ENCODE peak calls at places on chromosomes 3 and 15, in ten cellular contexts. One of them, this sample, is unnamed.

GRCh38 chr3:149964296-149964695 is 6.4 kb downstream of the PFN2 start:
- DNase-seq in uterus: no peak
- DNase-seq in SJSA1: no peak
- DNase-seq in pancreas: no peak
- DNase-seq in coronary artery: no peak
- DNase-seq in RWPE2: no peak
- DNase-seq in cardiac muscle cell: no peak
- DNase-seq in mesendoderm: no peak
- DNase-seq in colonic mucosa: no peak
- DNase-seq in fibroblast of lung: peak; percentile 50
- DNase-seq in this sample: no peak

GRCh38 chr15:66024998-66025397 is 155.7 kb downstream of the RAB11A start:
- DNase-seq in uterus: no peak
- DNase-seq in SJSA1: no peak
- DNase-seq in pancreas: no peak
- DNase-seq in coronary artery: no peak
- DNase-seq in RWPE2: no peak
- DNase-seq in cardiac muscle cell: no peak
- DNase-seq in mesendoderm: no peak
- DNase-seq in colonic mucosa: no peak
- DNase-seq in fibroblast of lung: no peak
- DNase-seq in this sample: peak; percentile 23

GRCh38 chr15:49424954-49425353 is 1.9 kb downstream of the FGF7 start:
- DNase-seq in uterus: no peak
- DNase-seq in SJSA1: no peak
- DNase-seq in pancreas: no peak
- DNase-seq in coronary artery: no peak
- DNase-seq in RWPE2: no peak
- DNase-seq in cardiac muscle cell: no peak
- DNase-seq in mesendoderm: no peak
- DNase-seq in colonic mucosa: no peak
- DNase-seq in fibroblast of lung: no peak
- DNase-seq in this sample: no peak

GRCh38 chr3:179175358-179175757 is 27.2 kb downstream of the PIK3CA start:
- DNase-seq in uterus: no peak
- DNase-seq in SJSA1: peak; percentile 21
- DNase-seq in pancreas: no peak
- DNase-seq in coronary artery: no peak
- DNase-seq in RWPE2: no peak
- DNase-seq in cardiac muscle cell: no peak
- DNase-seq in mesendoderm: no peak
- DNase-seq in colonic mucosa: no peak
- DNase-seq in fibroblast of lung: no peak
- DNase-seq in this sample: no peak

GRCh38 chr3:123750659-123751420 is 133.3 kb downstream of the MYLK start:
- DNase-seq in uterus: no peak
- DNase-seq in SJSA1: peak; percentile 81
- DNase-seq in pancreas: no peak
- DNase-seq in coronary artery: no peak
- DNase-seq in RWPE2: no peak
- DNase-seq in cardiac muscle cell: peak; percentile 54
- DNase-seq in mesendoderm: peak; percentile 94
- DNase-seq in colonic mucosa: peak; percentile 22
- DNase-seq in fibroblast of lung: peak; percentile 95
- DNase-seq in this sample: peak; percentile 44

GRCh38 chr15:89067751-89068150 is 20.5 kb upstream of the ABHD2 start:
- DNase-seq in uterus: no peak
- DNase-seq in SJSA1: no peak
- DNase-seq in pancreas: no peak
- DNase-seq in coronary artery: no peak
- DNase-seq in RWPE2: no peak
- DNase-seq in cardiac muscle cell: no peak
- DNase-seq in mesendoderm: no peak
- DNase-seq in colonic mucosa: no peak
- DNase-seq in fibroblast of lung: no peak
- DNase-seq in this sample: peak; percentile 51

GRCh38 chr15:85707519-85708338 is 87.0 kb downstream of the KLHL25 start:
- DNase-seq in uterus: no peak
- DNase-seq in SJSA1: peak; percentile 37
- DNase-seq in pancreas: peak; percentile 78
- DNase-seq in coronary artery: no peak
- DNase-seq in RWPE2: no peak
- DNase-seq in cardiac muscle cell: peak; percentile 76
- DNase-seq in mesendoderm: peak; percentile 64
- DNase-seq in colonic mucosa: peak; percentile 52
- DNase-seq in fibroblast of lung: peak; percentile 55
- DNase-seq in this sample: no peak

GRCh38 chr15:79164465-79164864 is 73.9 kb upstream of the RASGRF1 start:
- DNase-seq in uterus: no peak
- DNase-seq in SJSA1: no peak
- DNase-seq in pancreas: no peak
- DNase-seq in coronary artery: no peak
- DNase-seq in RWPE2: no peak
- DNase-seq in cardiac muscle cell: no peak
- DNase-seq in mesendoderm: no peak
- DNase-seq in colonic mucosa: no peak
- DNase-seq in fibroblast of lung: no peak
- DNase-seq in this sample: no peak

GRCh38 chr3:42515391-42515916 is 13.0 kb downstream of the VIPR1 start:
- DNase-seq in uterus: no peak
- DNase-seq in SJSA1: no peak
- DNase-seq in pancreas: no peak
- DNase-seq in coronary artery: peak; percentile 89
- DNase-seq in RWPE2: no peak
- DNase-seq in cardiac muscle cell: no peak
- DNase-seq in mesendoderm: no peak
- DNase-seq in colonic mucosa: peak; percentile 62
- DNase-seq in fibroblast of lung: no peak
- DNase-seq in this sample: peak; percentile 96

GRCh38 chr3:60992395-60992794 is 258.9 kb downstream of the FHIT start:
- DNase-seq in uterus: no peak
- DNase-seq in SJSA1: no peak
- DNase-seq in pancreas: peak; percentile 9
- DNase-seq in coronary artery: no peak
- DNase-seq in RWPE2: no peak
- DNase-seq in cardiac muscle cell: no peak
- DNase-seq in mesendoderm: no peak
- DNase-seq in colonic mucosa: no peak
- DNase-seq in fibroblast of lung: no peak
- DNase-seq in this sample: peak; percentile 29

GRCh38 chr3:159174715-159175390 is 373.0 kb downstream of the MFSD1 start:
- DNase-seq in uterus: no peak
- DNase-seq in SJSA1: no peak
- DNase-seq in pancreas: no peak
- DNase-seq in coronary artery: no peak
- DNase-seq in RWPE2: no peak
- DNase-seq in cardiac muscle cell: no peak
- DNase-seq in mesendoderm: no peak
- DNase-seq in colonic mucosa: no peak
- DNase-seq in fibroblast of lung: no peak
- DNase-seq in this sample: peak; percentile 74

GRCh38 chr3:143203848-143204247 is 84.3 kb downstream of the CHST2 start:
- DNase-seq in uterus: no peak
- DNase-seq in SJSA1: no peak
- DNase-seq in pancreas: no peak
- DNase-seq in coronary artery: no peak
- DNase-seq in RWPE2: no peak
- DNase-seq in cardiac muscle cell: no peak
- DNase-seq in mesendoderm: no peak
- DNase-seq in colonic mucosa: no peak
- DNase-seq in fibroblast of lung: no peak
- DNase-seq in this sample: peak; percentile 49

GRCh38 chr3:53227993-53228885 is 27.6 kb downstream of the TKT start:
- DNase-seq in uterus: no peak
- DNase-seq in SJSA1: no peak
- DNase-seq in pancreas: no peak
- DNase-seq in coronary artery: no peak
- DNase-seq in RWPE2: no peak
- DNase-seq in cardiac muscle cell: no peak
- DNase-seq in mesendoderm: no peak
- DNase-seq in colonic mucosa: no peak
- DNase-seq in fibroblast of lung: no peak
- DNase-seq in this sample: no peak

GRCh38 chr3:174541708-174542107 is 317.4 kb upstream of the NAALADL2 start:
- DNase-seq in uterus: no peak
- DNase-seq in SJSA1: no peak
- DNase-seq in pancreas: no peak
- DNase-seq in coronary artery: no peak
- DNase-seq in RWPE2: no peak
- DNase-seq in cardiac muscle cell: no peak
- DNase-seq in mesendoderm: no peak
- DNase-seq in colonic mucosa: no peak
- DNase-seq in fibroblast of lung: no peak
- DNase-seq in this sample: no peak

GRCh38 chr3:162217603-162218002 is 721.0 kb downstream of the OTOL1 start:
- DNase-seq in uterus: no peak
- DNase-seq in SJSA1: no peak
- DNase-seq in pancreas: no peak
- DNase-seq in coronary artery: no peak
- DNase-seq in RWPE2: no peak
- DNase-seq in cardiac muscle cell: no peak
- DNase-seq in mesendoderm: no peak
- DNase-seq in colonic mucosa: no peak
- DNase-seq in fibroblast of lung: peak; percentile 70
- DNase-seq in this sample: no peak

GRCh38 chr15:101153801-101154656 is 97.8 kb downstream of the CHSY1 start:
- DNase-seq in uterus: no peak
- DNase-seq in SJSA1: no peak
- DNase-seq in pancreas: no peak
- DNase-seq in coronary artery: no peak
- DNase-seq in RWPE2: peak; percentile 54
- DNase-seq in cardiac muscle cell: no peak
- DNase-seq in mesendoderm: no peak
- DNase-seq in colonic mucosa: no peak
- DNase-seq in fibroblast of lung: no peak
- DNase-seq in this sample: no peak
- H3K27ac ChIP-seq in uterus: no peak overlapping the region
- H3K27ac ChIP-seq in SJSA1: no peak overlapping the region
- H3K27ac ChIP-seq in pancreas: no peak overlapping the region
- H3K27ac ChIP-seq in coronary artery: no peak overlapping the region
- H3K27ac ChIP-seq in RWPE2: no peak overlapping the region
- H3K27ac ChIP-seq in cardiac muscle cell: no peak overlapping the region
- H3K27ac ChIP-seq in mesendoderm: no peak overlapping the region
- H3K27ac ChIP-seq in colonic mucosa: no peak overlapping the region
- H3K27ac ChIP-seq in fibroblast of lung: no peak overlapping the region
- H3K27ac ChIP-seq in this sample: no peak overlapping the region

DNA sequence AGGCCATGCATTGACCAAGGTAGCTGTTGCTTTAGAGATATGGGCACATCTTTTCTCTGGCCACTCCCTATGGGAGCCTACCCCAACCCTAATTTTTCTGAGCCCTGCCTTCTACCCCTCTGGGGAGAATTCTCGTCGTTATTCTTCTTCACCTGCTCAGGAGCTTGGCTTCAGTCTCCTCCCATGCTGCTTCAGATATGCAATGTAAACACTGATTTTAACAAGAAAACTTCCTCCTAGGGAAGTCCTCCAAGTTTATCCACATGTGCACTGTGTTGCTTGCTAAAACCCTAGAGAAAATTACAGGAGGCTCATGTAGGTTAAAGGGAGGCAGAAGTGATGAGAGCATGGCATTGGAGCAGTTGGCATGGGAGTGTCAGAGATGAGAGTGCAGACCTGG is 445.2 kb upstream of the MDFIC2 start:
- DNase-seq in uterus: no peak
- DNase-seq in SJSA1: no peak
- DNase-seq in pancreas: no peak
- DNase-seq in coronary artery: no peak
- DNase-seq in RWPE2: no peak
- DNase-seq in cardiac muscle cell: no peak
- DNase-seq in mesendoderm: no peak
- DNase-seq in colonic mucosa: no peak
- DNase-seq in fibroblast of lung: no peak
- DNase-seq in this sample: no peak
- H3K27ac ChIP-seq in uterus: no peak overlapping the region
- H3K27ac ChIP-seq in SJSA1: no peak overlapping the region
- H3K27ac ChIP-seq in pancreas: no peak overlapping the region
- H3K27ac ChIP-seq in coronary artery: no peak overlapping the region
- H3K27ac ChIP-seq in RWPE2: no peak overlapping the region
- H3K27ac ChIP-seq in cardiac muscle cell: no peak overlapping the region
- H3K27ac ChIP-seq in mesendoderm: no peak overlapping the region
- H3K27ac ChIP-seq in colonic mucosa: no peak overlapping the region
- H3K27ac ChIP-seq in fibroblast of lung: no peak overlapping the region
- H3K27ac ChIP-seq in this sample: no peak overlapping the region

DNA sequence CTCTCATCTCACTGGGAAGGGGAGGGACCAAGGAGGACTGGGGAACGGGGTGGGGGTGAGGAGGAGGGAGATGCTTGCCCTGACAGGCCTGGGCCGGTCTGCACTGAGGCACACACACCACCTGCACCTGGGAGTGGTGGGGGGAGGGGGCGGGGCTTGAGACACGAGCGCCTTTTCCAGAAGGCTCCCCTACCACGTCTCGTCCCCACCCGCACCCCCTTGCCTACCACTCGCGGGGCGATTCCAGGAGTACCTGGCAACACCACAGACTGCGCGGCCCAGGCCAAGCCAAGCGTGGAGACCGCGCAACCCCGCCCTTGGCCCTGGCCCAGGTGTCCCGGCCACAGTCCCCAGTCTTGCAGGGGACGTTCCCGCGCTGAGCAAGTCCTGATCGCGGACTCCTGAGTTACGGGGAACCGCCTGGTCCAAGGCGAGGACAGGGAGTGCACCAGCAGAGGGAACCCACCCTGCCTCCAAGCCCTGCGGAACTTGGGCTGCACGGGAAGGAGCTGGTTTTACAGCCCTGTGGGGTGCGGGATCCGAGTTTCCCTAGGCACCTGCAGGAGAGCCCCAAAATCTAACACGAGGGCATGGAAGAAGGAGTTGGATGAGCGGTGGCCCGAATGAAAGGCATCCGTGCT is 68.1 kb upstream of the SH3GL3 start:
- DNase-seq in uterus: no peak
- DNase-seq in SJSA1: no peak
- DNase-seq in pancreas: no peak
- DNase-seq in coronary artery: no peak
- DNase-seq in RWPE2: peak; percentile 97
- DNase-seq in cardiac muscle cell: no peak
- DNase-seq in mesendoderm: peak; percentile 40
- DNase-seq in colonic mucosa: no peak
- DNase-seq in fibroblast of lung: no peak
- DNase-seq in this sample: peak; percentile 83
- H3K27ac ChIP-seq in uterus: no peak overlapping the region
- H3K27ac ChIP-seq in SJSA1: peak overlapping the region; percentile 68
- H3K27ac ChIP-seq in pancreas: no peak overlapping the region
- H3K27ac ChIP-seq in coronary artery: no peak overlapping the region
- H3K27ac ChIP-seq in RWPE2: peak overlapping the region; percentile 97
- H3K27ac ChIP-seq in cardiac muscle cell: no peak overlapping the region
- H3K27ac ChIP-seq in mesendoderm: no peak overlapping the region
- H3K27ac ChIP-seq in colonic mucosa: no peak overlapping the region
- H3K27ac ChIP-seq in fibroblast of lung: no peak overlapping the region
- H3K27ac ChIP-seq in this sample: peak overlapping the region; percentile 97

DNA sequence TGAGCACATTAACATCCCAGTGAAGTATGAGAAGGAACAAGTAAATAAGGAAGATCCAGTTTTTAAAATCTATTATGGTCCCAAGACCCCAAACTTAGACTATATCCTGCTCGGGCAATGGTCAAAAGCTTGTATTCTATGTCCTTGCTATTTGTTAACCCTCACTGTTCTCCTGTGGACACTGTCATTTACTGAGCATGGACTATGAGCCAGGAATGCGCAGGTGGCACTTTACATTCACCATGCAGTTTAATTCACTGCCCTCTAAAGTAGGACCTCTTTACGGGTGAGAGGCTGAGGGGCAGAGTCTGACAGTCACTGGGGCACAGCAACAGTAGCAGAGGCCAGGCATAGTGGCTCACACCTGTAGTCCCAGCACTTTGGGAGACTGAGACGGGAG is 28.6 kb downstream of the SPATA12 start:
- DNase-seq in uterus: no peak
- DNase-seq in SJSA1: no peak
- DNase-seq in pancreas: no peak
- DNase-seq in coronary artery: no peak
- DNase-seq in RWPE2: no peak
- DNase-seq in cardiac muscle cell: no peak
- DNase-seq in mesendoderm: no peak
- DNase-seq in colonic mucosa: no peak
- DNase-seq in fibroblast of lung: no peak
- DNase-seq in this sample: no peak
- H3K27ac ChIP-seq in uterus: no peak overlapping the region
- H3K27ac ChIP-seq in SJSA1: no peak overlapping the region
- H3K27ac ChIP-seq in pancreas: no peak overlapping the region
- H3K27ac ChIP-seq in coronary artery: no peak overlapping the region
- H3K27ac ChIP-seq in RWPE2: no peak overlapping the region
- H3K27ac ChIP-seq in cardiac muscle cell: no peak overlapping the region
- H3K27ac ChIP-seq in mesendoderm: no peak overlapping the region
- H3K27ac ChIP-seq in colonic mucosa: no peak overlapping the region
- H3K27ac ChIP-seq in fibroblast of lung: no peak overlapping the region
- H3K27ac ChIP-seq in this sample: no peak overlapping the region